ENCODE peak calls at places on chromosome 12, in seven cellular contexts. One of them, this sample, is unnamed.

GRCh38 chr12:106682594-106683234 is 91.8 kb upstream of the RIC8B start:
- DNase-seq in activated CD4-positive, CD25-positive, alpha-beta regulatory T cell: no peak
- DNase-seq in kidney glomerular epithelial cell: peak
- DNase-seq in AG10803: peak
- DNase-seq in stimulated activated CD4-positive, alpha-beta T cell treated with anti-CD3 and anti-CD28 coated beads, Interleukin-12 subunit alpha, Interleukin-12 subunit beta, amount 100 ng/mL, for 4 hours: no peak
- DNase-seq in cardiac muscle cell: peak
- DNase-seq in foreskin fibroblast: peak
- DNase-seq in this sample: no peak

GRCh38 chr12:93918900-93919299 is 229.5 kb upstream of the PLXNC1 start:
- DNase-seq in AG10803: no peak
- DNase-seq in foreskin fibroblast: no peak
- DNase-seq in cardiac muscle cell: no peak
- DNase-seq in activated CD4-positive, CD25-positive, alpha-beta regulatory T cell: no peak
- DNase-seq in kidney glomerular epithelial cell: no peak
- DNase-seq in stimulated activated CD4-positive, alpha-beta T cell treated with anti-CD3 and anti-CD28 coated beads, Interleukin-12 subunit alpha, Interleukin-12 subunit beta, amount 100 ng/mL, for 4 hours: no peak
- DNase-seq in this sample: no peak

GRCh38 chr12:50589650-50590435 is 85.1 kb downstream of the DIP2B start:
- DNase-seq in foreskin fibroblast: peak
- DNase-seq in stimulated activated CD4-positive, alpha-beta T cell treated with anti-CD3 and anti-CD28 coated beads, Interleukin-12 subunit alpha, Interleukin-12 subunit beta, amount 100 ng/mL, for 4 hours: no peak
- DNase-seq in kidney glomerular epithelial cell: no peak
- DNase-seq in activated CD4-positive, CD25-positive, alpha-beta regulatory T cell: no peak
- DNase-seq in AG10803: peak
- DNase-seq in cardiac muscle cell: peak
- DNase-seq in this sample: peak

GRCh38 chr12:124497658-124498057 is 69.8 kb downstream of the NCOR2 start:
- DNase-seq in AG10803: peak
- DNase-seq in cardiac muscle cell: peak
- DNase-seq in kidney glomerular epithelial cell: no peak
- DNase-seq in activated CD4-positive, CD25-positive, alpha-beta regulatory T cell: no peak
- DNase-seq in foreskin fibroblast: peak
- DNase-seq in stimulated activated CD4-positive, alpha-beta T cell treated with anti-CD3 and anti-CD28 coated beads, Interleukin-12 subunit alpha, Interleukin-12 subunit beta, amount 100 ng/mL, for 4 hours: no peak
- DNase-seq in this sample: no peak

GRCh38 chr12:57215668-57216013 is 953 bp upstream of the NXPH4 start:
- DNase-seq in AG10803: peak
- DNase-seq in cardiac muscle cell: no peak
- DNase-seq in foreskin fibroblast: peak
- DNase-seq in stimulated activated CD4-positive, alpha-beta T cell treated with anti-CD3 and anti-CD28 coated beads, Interleukin-12 subunit alpha, Interleukin-12 subunit beta, amount 100 ng/mL, for 4 hours: no peak
- DNase-seq in activated CD4-positive, CD25-positive, alpha-beta regulatory T cell: no peak
- DNase-seq in kidney glomerular epithelial cell: no peak
- DNase-seq in this sample: no peak

GRCh38 chr12:132030367-132031038 is 80.8 kb downstream of the EP400 start:
- DNase-seq in kidney glomerular epithelial cell: no peak
- DNase-seq in stimulated activated CD4-positive, alpha-beta T cell treated with anti-CD3 and anti-CD28 coated beads, Interleukin-12 subunit alpha, Interleukin-12 subunit beta, amount 100 ng/mL, for 4 hours: no peak
- DNase-seq in cardiac muscle cell: peak
- DNase-seq in activated CD4-positive, CD25-positive, alpha-beta regulatory T cell: no peak
- DNase-seq in foreskin fibroblast: peak
- DNase-seq in AG10803: peak
- DNase-seq in this sample: peak

GRCh38 chr12:12891646-12892355 is 439 bp downstream of the GPRC5A start:
- DNase-seq in stimulated activated CD4-positive, alpha-beta T cell treated with anti-CD3 and anti-CD28 coated beads, Interleukin-12 subunit alpha, Interleukin-12 subunit beta, amount 100 ng/mL, for 4 hours: no peak
- DNase-seq in activated CD4-positive, CD25-positive, alpha-beta regulatory T cell: no peak
- DNase-seq in foreskin fibroblast: peak
- DNase-seq in kidney glomerular epithelial cell: peak
- DNase-seq in cardiac muscle cell: no peak
- DNase-seq in AG10803: no peak
- DNase-seq in this sample: no peak

GRCh38 chr12:47004634-47005033 is 74.8 kb upstream of the PCED1B start:
- DNase-seq in AG10803: no peak
- DNase-seq in activated CD4-positive, CD25-positive, alpha-beta regulatory T cell: no peak
- DNase-seq in kidney glomerular epithelial cell: no peak
- DNase-seq in stimulated activated CD4-positive, alpha-beta T cell treated with anti-CD3 and anti-CD28 coated beads, Interleukin-12 subunit alpha, Interleukin-12 subunit beta, amount 100 ng/mL, for 4 hours: no peak
- DNase-seq in cardiac muscle cell: peak
- DNase-seq in foreskin fibroblast: no peak
- DNase-seq in this sample: no peak

GRCh38 chr12:34033628-34034296 is 11.5 kb downstream of the ALG10 start:
- DNase-seq in cardiac muscle cell: peak
- DNase-seq in foreskin fibroblast: peak
- DNase-seq in AG10803: peak
- DNase-seq in kidney glomerular epithelial cell: peak
- DNase-seq in stimulated activated CD4-positive, alpha-beta T cell treated with anti-CD3 and anti-CD28 coated beads, Interleukin-12 subunit alpha, Interleukin-12 subunit beta, amount 100 ng/mL, for 4 hours: no peak
- DNase-seq in activated CD4-positive, CD25-positive, alpha-beta regulatory T cell: no peak
- DNase-seq in this sample: no peak

GRCh38 chr12:92468358-92469020 is 234.3 kb upstream of the PLEKHG7 start:
- DNase-seq in stimulated activated CD4-positive, alpha-beta T cell treated with anti-CD3 and anti-CD28 coated beads, Interleukin-12 subunit alpha, Interleukin-12 subunit beta, amount 100 ng/mL, for 4 hours: no peak
- DNase-seq in AG10803: no peak
- DNase-seq in cardiac muscle cell: no peak
- DNase-seq in foreskin fibroblast: no peak
- DNase-seq in kidney glomerular epithelial cell: no peak
- DNase-seq in activated CD4-positive, CD25-positive, alpha-beta regulatory T cell: no peak
- DNase-seq in this sample: no peak

GRCh38 chr12:53065975-53066593 is 13.1 kb downstream of the SPRYD3 start:
- DNase-seq in activated CD4-positive, CD25-positive, alpha-beta regulatory T cell: peak
- DNase-seq in cardiac muscle cell: peak
- DNase-seq in foreskin fibroblast: peak
- DNase-seq in kidney glomerular epithelial cell: peak
- DNase-seq in stimulated activated CD4-positive, alpha-beta T cell treated with anti-CD3 and anti-CD28 coated beads, Interleukin-12 subunit alpha, Interleukin-12 subunit beta, amount 100 ng/mL, for 4 hours: peak
- DNase-seq in AG10803: peak
- DNase-seq in this sample: no peak

GRCh38 chr12:42421844-42422779 is 96.1 kb downstream of the PPHLN1 start:
- DNase-seq in foreskin fibroblast: peak
- DNase-seq in activated CD4-positive, CD25-positive, alpha-beta regulatory T cell: no peak
- DNase-seq in AG10803: peak
- DNase-seq in cardiac muscle cell: peak
- DNase-seq in stimulated activated CD4-positive, alpha-beta T cell treated with anti-CD3 and anti-CD28 coated beads, Interleukin-12 subunit alpha, Interleukin-12 subunit beta, amount 100 ng/mL, for 4 hours: no peak
- DNase-seq in kidney glomerular epithelial cell: no peak
- DNase-seq in this sample: no peak

GRCh38 chr12:26791328-26791791 is 41.6 kb downstream of the ITPR2 start:
- DNase-seq in stimulated activated CD4-positive, alpha-beta T cell treated with anti-CD3 and anti-CD28 coated beads, Interleukin-12 subunit alpha, Interleukin-12 subunit beta, amount 100 ng/mL, for 4 hours: no peak
- DNase-seq in activated CD4-positive, CD25-positive, alpha-beta regulatory T cell: no peak
- DNase-seq in kidney glomerular epithelial cell: peak
- DNase-seq in AG10803: peak
- DNase-seq in foreskin fibroblast: peak
- DNase-seq in cardiac muscle cell: peak
- DNase-seq in this sample: no peak

GRCh38 chr12:88844426-88844825 is 264.2 kb upstream of the KITLG start:
- DNase-seq in stimulated activated CD4-positive, alpha-beta T cell treated with anti-CD3 and anti-CD28 coated beads, Interleukin-12 subunit alpha, Interleukin-12 subunit beta, amount 100 ng/mL, for 4 hours: no peak
- DNase-seq in AG10803: no peak
- DNase-seq in cardiac muscle cell: no peak
- DNase-seq in activated CD4-positive, CD25-positive, alpha-beta regulatory T cell: no peak
- DNase-seq in kidney glomerular epithelial cell: no peak
- DNase-seq in foreskin fibroblast: no peak
- DNase-seq in this sample: no peak

GRCh38 chr12:58918475-58918874 is 1.8 kb downstream of the LRIG3 start:
- DNase-seq in cardiac muscle cell: no peak
- DNase-seq in activated CD4-positive, CD25-positive, alpha-beta regulatory T cell: no peak
- DNase-seq in AG10803: no peak
- DNase-seq in stimulated activated CD4-positive, alpha-beta T cell treated with anti-CD3 and anti-CD28 coated beads, Interleukin-12 subunit alpha, Interleukin-12 subunit beta, amount 100 ng/mL, for 4 hours: no peak
- DNase-seq in foreskin fibroblast: peak
- DNase-seq in kidney glomerular epithelial cell: peak
- DNase-seq in this sample: no peak

GRCh38 chr12:56488041-56488955 is at the start of gene GLS2:
- DNase-seq in cardiac muscle cell: peak
- DNase-seq in activated CD4-positive, CD25-positive, alpha-beta regulatory T cell: peak
- DNase-seq in stimulated activated CD4-positive, alpha-beta T cell treated with anti-CD3 and anti-CD28 coated beads, Interleukin-12 subunit alpha, Interleukin-12 subunit beta, amount 100 ng/mL, for 4 hours: peak
- DNase-seq in foreskin fibroblast: peak
- DNase-seq in AG10803: peak
- DNase-seq in kidney glomerular epithelial cell: peak
- DNase-seq in this sample: peak

GRCh38 chr12:132043770-132044467 is 94.2 kb downstream of the EP400 start:
- DNase-seq in activated CD4-positive, CD25-positive, alpha-beta regulatory T cell: no peak
- DNase-seq in cardiac muscle cell: no peak
- DNase-seq in stimulated activated CD4-positive, alpha-beta T cell treated with anti-CD3 and anti-CD28 coated beads, Interleukin-12 subunit alpha, Interleukin-12 subunit beta, amount 100 ng/mL, for 4 hours: no peak
- DNase-seq in AG10803: no peak
- DNase-seq in foreskin fibroblast: no peak
- DNase-seq in kidney glomerular epithelial cell: no peak
- DNase-seq in this sample: no peak

GRCh38 chr12:16523570-16524331 is 82.2 kb downstream of the LMO3 start:
- DNase-seq in cardiac muscle cell: peak
- DNase-seq in stimulated activated CD4-positive, alpha-beta T cell treated with anti-CD3 and anti-CD28 coated beads, Interleukin-12 subunit alpha, Interleukin-12 subunit beta, amount 100 ng/mL, for 4 hours: no peak
- DNase-seq in foreskin fibroblast: no peak
- DNase-seq in activated CD4-positive, CD25-positive, alpha-beta regulatory T cell: no peak
- DNase-seq in kidney glomerular epithelial cell: no peak
- DNase-seq in AG10803: no peak
- DNase-seq in this sample: no peak

GRCh38 chr12:45409966-45410365 is 194.1 kb downstream of the ANO6 start:
- DNase-seq in cardiac muscle cell: peak
- DNase-seq in stimulated activated CD4-positive, alpha-beta T cell treated with anti-CD3 and anti-CD28 coated beads, Interleukin-12 subunit alpha, Interleukin-12 subunit beta, amount 100 ng/mL, for 4 hours: no peak
- DNase-seq in kidney glomerular epithelial cell: no peak
- DNase-seq in activated CD4-positive, CD25-positive, alpha-beta regulatory T cell: no peak
- DNase-seq in AG10803: peak
- DNase-seq in foreskin fibroblast: peak
- DNase-seq in this sample: peak

GRCh38 chr12:106865685-106866084 is 90.0 kb upstream of the TMEM263 start:
- DNase-seq in activated CD4-positive, CD25-positive, alpha-beta regulatory T cell: no peak
- DNase-seq in kidney glomerular epithelial cell: no peak
- DNase-seq in cardiac muscle cell: no peak
- DNase-seq in stimulated activated CD4-positive, alpha-beta T cell treated with anti-CD3 and anti-CD28 coated beads, Interleukin-12 subunit alpha, Interleukin-12 subunit beta, amount 100 ng/mL, for 4 hours: no peak
- DNase-seq in foreskin fibroblast: no peak
- DNase-seq in AG10803: no peak
- DNase-seq in this sample: no peak

GRCh38 chr12:63018273-63018672 is 83.3 kb upstream of the PPM1H start:
- DNase-seq in stimulated activated CD4-positive, alpha-beta T cell treated with anti-CD3 and anti-CD28 coated beads, Interleukin-12 subunit alpha, Interleukin-12 subunit beta, amount 100 ng/mL, for 4 hours: no peak
- DNase-seq in activated CD4-positive, CD25-positive, alpha-beta regulatory T cell: no peak
- DNase-seq in AG10803: no peak
- DNase-seq in foreskin fibroblast: peak
- DNase-seq in cardiac muscle cell: no peak
- DNase-seq in kidney glomerular epithelial cell: no peak
- DNase-seq in this sample: no peak

GRCh38 chr12:3229577-3229976 is 152.4 kb downstream of the TSPAN9 start:
- DNase-seq in kidney glomerular epithelial cell: no peak
- DNase-seq in cardiac muscle cell: no peak
- DNase-seq in foreskin fibroblast: no peak
- DNase-seq in AG10803: no peak
- DNase-seq in activated CD4-positive, CD25-positive, alpha-beta regulatory T cell: no peak
- DNase-seq in stimulated activated CD4-positive, alpha-beta T cell treated with anti-CD3 and anti-CD28 coated beads, Interleukin-12 subunit alpha, Interleukin-12 subunit beta, amount 100 ng/mL, for 4 hours: no peak
- DNase-seq in this sample: no peak

GRCh38 chr12:124599074-124599999 is 31.9 kb upstream of the NCOR2 start:
- DNase-seq in AG10803: peak
- DNase-seq in stimulated activated CD4-positive, alpha-beta T cell treated with anti-CD3 and anti-CD28 coated beads, Interleukin-12 subunit alpha, Interleukin-12 subunit beta, amount 100 ng/mL, for 4 hours: no peak
- DNase-seq in kidney glomerular epithelial cell: peak
- DNase-seq in cardiac muscle cell: peak
- DNase-seq in activated CD4-positive, CD25-positive, alpha-beta regulatory T cell: no peak
- DNase-seq in foreskin fibroblast: peak
- DNase-seq in this sample: no peak

GRCh38 chr12:28035483-28035882 is 63.0 kb upstream of the PTHLH start:
- DNase-seq in kidney glomerular epithelial cell: no peak
- DNase-seq in AG10803: peak
- DNase-seq in activated CD4-positive, CD25-positive, alpha-beta regulatory T cell: no peak
- DNase-seq in foreskin fibroblast: peak
- DNase-seq in stimulated activated CD4-positive, alpha-beta T cell treated with anti-CD3 and anti-CD28 coated beads, Interleukin-12 subunit alpha, Interleukin-12 subunit beta, amount 100 ng/mL, for 4 hours: no peak
- DNase-seq in cardiac muscle cell: peak
- DNase-seq in this sample: peak

GRCh38 chr12:108826115-108826806 is 31.1 kb downstream of the SSH1 start:
- DNase-seq in cardiac muscle cell: peak
- DNase-seq in kidney glomerular epithelial cell: peak
- DNase-seq in foreskin fibroblast: peak
- DNase-seq in AG10803: peak
- DNase-seq in activated CD4-positive, CD25-positive, alpha-beta regulatory T cell: no peak
- DNase-seq in stimulated activated CD4-positive, alpha-beta T cell treated with anti-CD3 and anti-CD28 coated beads, Interleukin-12 subunit alpha, Interleukin-12 subunit beta, amount 100 ng/mL, for 4 hours: no peak
- DNase-seq in this sample: peak

GRCh38 chr12:8088574-8088973 is 6.5 kb downstream of the NECAP1 start:
- DNase-seq in foreskin fibroblast: no peak
- DNase-seq in stimulated activated CD4-positive, alpha-beta T cell treated with anti-CD3 and anti-CD28 coated beads, Interleukin-12 subunit alpha, Interleukin-12 subunit beta, amount 100 ng/mL, for 4 hours: peak
- DNase-seq in kidney glomerular epithelial cell: no peak
- DNase-seq in activated CD4-positive, CD25-positive, alpha-beta regulatory T cell: no peak
- DNase-seq in AG10803: no peak
- DNase-seq in cardiac muscle cell: no peak
- DNase-seq in this sample: no peak

GRCh38 chr12:54352022-54352531 is 12.2 kb downstream of the GPR84 start:
- DNase-seq in cardiac muscle cell: peak
- DNase-seq in foreskin fibroblast: peak
- DNase-seq in activated CD4-positive, CD25-positive, alpha-beta regulatory T cell: no peak
- DNase-seq in kidney glomerular epithelial cell: peak
- DNase-seq in AG10803: peak
- DNase-seq in stimulated activated CD4-positive, alpha-beta T cell treated with anti-CD3 and anti-CD28 coated beads, Interleukin-12 subunit alpha, Interleukin-12 subunit beta, amount 100 ng/mL, for 4 hours: peak
- DNase-seq in this sample: no peak

GRCh38 chr12:47942327-47943230 is 20.8 kb upstream of the TMEM106C start:
- DNase-seq in kidney glomerular epithelial cell: no peak
- DNase-seq in foreskin fibroblast: no peak
- DNase-seq in AG10803: no peak
- DNase-seq in activated CD4-positive, CD25-positive, alpha-beta regulatory T cell: peak
- DNase-seq in stimulated activated CD4-positive, alpha-beta T cell treated with anti-CD3 and anti-CD28 coated beads, Interleukin-12 subunit alpha, Interleukin-12 subunit beta, amount 100 ng/mL, for 4 hours: peak
- DNase-seq in cardiac muscle cell: peak
- DNase-seq in this sample: no peak

GRCh38 chr12:123232472-123232806 is 502 bp downstream of the MPHOSPH9 start:
- DNase-seq in foreskin fibroblast: no peak
- DNase-seq in kidney glomerular epithelial cell: no peak
- DNase-seq in cardiac muscle cell: no peak
- DNase-seq in stimulated activated CD4-positive, alpha-beta T cell treated with anti-CD3 and anti-CD28 coated beads, Interleukin-12 subunit alpha, Interleukin-12 subunit beta, amount 100 ng/mL, for 4 hours: no peak
- DNase-seq in AG10803: no peak
- DNase-seq in activated CD4-positive, CD25-positive, alpha-beta regulatory T cell: no peak
- DNase-seq in this sample: no peak

GRCh38 chr12:4482936-4483335 is 37.3 kb upstream of the FGF6 start:
- DNase-seq in AG10803: no peak
- DNase-seq in activated CD4-positive, CD25-positive, alpha-beta regulatory T cell: no peak
- DNase-seq in cardiac muscle cell: no peak
- DNase-seq in stimulated activated CD4-positive, alpha-beta T cell treated with anti-CD3 and anti-CD28 coated beads, Interleukin-12 subunit alpha, Interleukin-12 subunit beta, amount 100 ng/mL, for 4 hours: no peak
- DNase-seq in foreskin fibroblast: no peak
- DNase-seq in kidney glomerular epithelial cell: no peak
- DNase-seq in this sample: no peak

GRCh38 chr12:113978080-113978479 is 12.0 kb upstream of the RBM19 start:
- DNase-seq in cardiac muscle cell: no peak
- DNase-seq in stimulated activated CD4-positive, alpha-beta T cell treated with anti-CD3 and anti-CD28 coated beads, Interleukin-12 subunit alpha, Interleukin-12 subunit beta, amount 100 ng/mL, for 4 hours: no peak
- DNase-seq in activated CD4-positive, CD25-positive, alpha-beta regulatory T cell: no peak
- DNase-seq in foreskin fibroblast: no peak
- DNase-seq in AG10803: no peak
- DNase-seq in kidney glomerular epithelial cell: no peak
- DNase-seq in this sample: no peak

GRCh38 chr12:112944028-112944690 is 5.9 kb downstream of the OAS3 start:
- DNase-seq in activated CD4-positive, CD25-positive, alpha-beta regulatory T cell: no peak
- DNase-seq in stimulated activated CD4-positive, alpha-beta T cell treated with anti-CD3 and anti-CD28 coated beads, Interleukin-12 subunit alpha, Interleukin-12 subunit beta, amount 100 ng/mL, for 4 hours: no peak
- DNase-seq in AG10803: no peak
- DNase-seq in cardiac muscle cell: no peak
- DNase-seq in kidney glomerular epithelial cell: no peak
- DNase-seq in foreskin fibroblast: no peak
- DNase-seq in this sample: no peak

GRCh38 chr12:6764011-6764828 is 1.9 kb upstream of the PTMS start:
- DNase-seq in foreskin fibroblast: peak
- DNase-seq in activated CD4-positive, CD25-positive, alpha-beta regulatory T cell: no peak
- DNase-seq in AG10803: peak
- DNase-seq in cardiac muscle cell: peak
- DNase-seq in kidney glomerular epithelial cell: peak
- DNase-seq in stimulated activated CD4-positive, alpha-beta T cell treated with anti-CD3 and anti-CD28 coated beads, Interleukin-12 subunit alpha, Interleukin-12 subunit beta, amount 100 ng/mL, for 4 hours: no peak
- DNase-seq in this sample: peak

GRCh38 chr12:63325757-63326156 is 174.8 kb upstream of the AVPR1A start:
- DNase-seq in AG10803: no peak
- DNase-seq in kidney glomerular epithelial cell: no peak
- DNase-seq in stimulated activated CD4-positive, alpha-beta T cell treated with anti-CD3 and anti-CD28 coated beads, Interleukin-12 subunit alpha, Interleukin-12 subunit beta, amount 100 ng/mL, for 4 hours: no peak
- DNase-seq in cardiac muscle cell: no peak
- DNase-seq in activated CD4-positive, CD25-positive, alpha-beta regulatory T cell: no peak
- DNase-seq in foreskin fibroblast: no peak
- DNase-seq in this sample: no peak

GRCh38 chr12:110141389-110141788 is 17.2 kb downstream of the IFT81 start:
- DNase-seq in cardiac muscle cell: peak
- DNase-seq in AG10803: peak
- DNase-seq in stimulated activated CD4-positive, alpha-beta T cell treated with anti-CD3 and anti-CD28 coated beads, Interleukin-12 subunit alpha, Interleukin-12 subunit beta, amount 100 ng/mL, for 4 hours: no peak
- DNase-seq in foreskin fibroblast: peak
- DNase-seq in activated CD4-positive, CD25-positive, alpha-beta regulatory T cell: no peak
- DNase-seq in kidney glomerular epithelial cell: no peak
- DNase-seq in this sample: peak